ENCODE peak calls at places on chromosomes 5 and 9, in nine cellular contexts. L, R, E, A, B, Z, J, C and F are unnamed samples.

GRCh38 chr5:31719988-31720387 is 81.1 kb downstream of the PDZD2 start:
- DNase-seq in L (no peak), R (no peak), E (no peak), A (no peak), B (peak), Z (no peak), J (no peak), C (no peak), F (no peak)

GRCh38 chr5:159038907-159039306 is 60.8 kb downstream of the EBF1 start:
- DNase-seq in L (no peak), R (no peak), E (no peak), A (no peak), B (no peak), Z (no peak), J (no peak), C (peak), F (no peak)

GRCh38 chr9:92713528-92713927 is 43.6 kb upstream of the IPPK start:
- DNase-seq in L (no peak), R (no peak), E (no peak), A (no peak), B (no peak), Z (peak), J (no peak), C (no peak), F (no peak)

GRCh38 chr5:59923465-59923864 is 29.9 kb upstream of the PDE4D start:
- DNase-seq in L (no peak), R (no peak), E (no peak), A (no peak), B (no peak), Z (no peak), J (no peak), C (peak), F (no peak)

GRCh38 chr9:114046237-114046755 is 31.8 kb downstream of the AMBP start:
- DNase-seq in L (no peak), R (no peak), E (no peak), A (no peak), B (no peak), Z (no peak), J (no peak), C (no peak), F (no peak)

GRCh38 chr9:16303506-16303905 is 567.0 kb downstream of the BNC2 start:
- DNase-seq in L (no peak), R (no peak), E (no peak), A (no peak), B (peak), Z (no peak), J (no peak), C (no peak), F (no peak)

GRCh38 chr9:86854898-86855523 is 92.3 kb downstream of the GAS1 start:
- DNase-seq in L (no peak), R (no peak), E (no peak), A (peak), B (no peak), Z (peak), J (no peak), C (peak), F (no peak)

GRCh38 chr5:43171926-43172325 is 20.1 kb upstream of the NIM1K start:
- DNase-seq in L (no peak), R (no peak), E (no peak), A (no peak), B (no peak), Z (no peak), J (no peak), C (peak), F (no peak)

GRCh38 chr9:22040760-22041159 is 31.7 kb upstream of the CDKN2B start:
- DNase-seq in L (no peak), R (no peak), E (no peak), A (no peak), B (no peak), Z (no peak), J (no peak), C (peak), F (no peak)

GRCh38 chr5:159515197-159515596 is 184.9 kb upstream of the IL12B start:
- DNase-seq in L (no peak), R (no peak), E (no peak), A (no peak), B (no peak), Z (no peak), J (no peak), C (no peak), F (no peak)

GRCh38 chr9:104885818-104886709 is 41.9 kb downstream of the ABCA1 start:
- DNase-seq in L (no peak), R (no peak), E (no peak), A (no peak), B (peak), Z (no peak), J (no peak), C (no peak), F (no peak)

GRCh38 chr9:128340691-128341434 is 536 bp downstream of the SLC27A4 start:
- DNase-seq in L (peak), R (no peak), E (peak), A (no peak), B (no peak), Z (peak), J (peak), C (no peak), F (no peak)

GRCh38 chr9:128337972-128338371 is 2.4 kb upstream of the SLC27A4 start:
- DNase-seq in L (no peak), R (no peak), E (no peak), A (no peak), B (no peak), Z (no peak), J (no peak), C (no peak), F (no peak)

GRCh38 chr9:128341435-128341849 is 1.1 kb downstream of the SLC27A4 start:
- DNase-seq in L (peak), R (peak), E (peak), A (peak), B (peak), Z (no peak), J (peak), C (peak), F (peak)

GRCh38 chr9:128342971-128343680 is 2.8 kb downstream of the SLC27A4 start:
- DNase-seq in L (no peak), R (no peak), E (no peak), A (no peak), B (no peak), Z (no peak), J (no peak), C (no peak), F (no peak)

DNA sequence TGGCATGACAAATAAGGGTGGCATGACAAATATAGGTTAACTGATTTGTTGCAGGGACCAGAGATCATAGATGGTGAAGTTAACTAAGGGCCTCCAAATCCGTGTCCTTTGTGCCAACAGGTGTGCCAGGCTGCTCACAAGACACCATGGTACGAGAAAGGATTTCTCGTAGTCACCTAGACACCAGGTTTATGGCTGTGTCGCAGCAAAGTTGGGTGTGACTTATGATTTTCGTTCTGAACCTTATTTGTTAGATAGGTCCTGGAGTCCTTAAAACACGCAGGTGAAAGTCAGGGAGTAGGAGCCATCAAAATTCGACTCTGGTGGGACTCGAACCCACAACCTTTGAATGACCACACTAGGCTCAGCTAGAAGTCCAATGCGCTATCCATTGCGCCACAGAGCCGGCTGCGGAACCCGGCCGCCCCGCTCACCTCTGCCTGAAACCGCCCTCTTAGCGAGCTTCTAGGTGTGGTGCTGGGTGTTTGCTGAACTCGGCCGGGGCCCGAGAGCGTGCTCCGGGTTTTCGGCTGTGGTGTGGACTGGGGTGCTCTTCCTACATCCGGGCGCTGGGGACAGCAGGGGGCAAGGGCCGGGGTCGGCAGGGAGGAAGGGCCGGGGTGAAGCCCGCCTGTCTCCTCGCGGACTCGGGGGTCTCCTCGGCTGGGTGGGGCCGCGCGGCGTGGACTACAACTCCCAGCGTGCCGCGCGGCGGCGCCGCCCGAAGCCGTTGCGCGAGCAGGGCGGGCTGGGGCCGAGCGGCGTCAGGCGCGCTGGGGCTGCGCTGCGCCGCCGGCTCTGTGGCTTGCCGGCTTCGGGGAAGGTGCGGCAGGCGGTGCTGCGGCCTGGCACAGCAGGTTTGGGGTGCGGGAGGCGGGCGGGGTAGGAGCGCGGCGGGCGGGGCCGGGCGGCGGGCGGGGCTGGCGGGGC is at the start of gene SLC27A4:
- DNase-seq in L (peak), R (peak), E (peak), A (peak), B (peak), Z (peak), J (peak), C (peak), F (peak)
- TF ChIP-seq POLR2A in L (no peak), R (no peak), E (peak), A (peak), B (no peak), Z (no peak), J (peak), C (no peak), F (no peak)

DNA sequence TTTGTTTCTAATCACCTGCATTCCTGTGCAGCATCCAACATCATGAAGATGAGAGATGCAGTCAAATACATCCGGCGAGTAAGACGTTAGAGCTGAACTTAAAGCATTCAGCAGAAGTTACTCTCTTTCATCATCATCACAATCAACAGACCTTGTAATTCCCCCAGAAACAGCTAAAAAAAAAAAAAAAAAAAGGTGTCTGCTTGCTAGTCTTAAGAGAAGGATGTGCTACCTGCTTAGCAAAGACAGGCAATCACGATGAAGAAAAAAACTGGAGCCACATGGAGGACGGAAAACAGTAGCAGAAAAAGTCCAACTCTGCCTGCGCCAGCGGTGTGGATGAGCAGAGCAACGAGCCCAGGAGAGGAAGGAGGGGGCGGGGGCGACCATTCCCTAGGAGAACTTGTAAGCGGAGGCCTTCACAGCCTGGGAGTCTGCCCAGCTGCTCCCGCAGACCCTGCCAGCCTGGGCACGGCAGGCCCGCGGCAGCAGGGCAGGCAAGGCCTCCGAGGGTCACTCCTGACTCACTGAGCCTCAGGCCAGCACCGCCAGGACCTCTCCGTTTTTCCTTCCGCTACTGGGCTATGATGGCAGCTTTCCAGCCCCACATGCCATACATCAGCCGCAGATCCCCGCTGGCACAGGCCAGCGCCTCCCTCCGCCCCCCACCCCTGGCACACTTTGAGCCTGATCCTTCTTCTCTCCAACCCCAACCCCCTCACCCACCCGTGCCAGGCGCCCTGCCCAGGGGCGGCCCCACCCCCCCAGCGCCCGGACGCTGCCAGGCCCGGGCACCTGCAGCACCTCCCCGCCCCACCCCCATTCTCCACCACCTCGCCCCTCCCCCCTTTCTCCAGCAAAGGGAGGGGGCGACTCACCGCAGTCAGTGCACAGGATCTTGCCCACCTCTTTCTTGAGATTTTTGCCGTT is 1.3 kb downstream of the NRG2 start:
- DNase-seq in L (peak), R (peak), E (peak), A (peak), B (peak), Z (peak), J (peak), C (peak), F (no peak)
- TF ChIP-seq POLR2A in L (no peak), R (no peak), E (no peak), A (no peak), B (no peak), Z (no peak), J (no peak), C (no peak), F (no peak)

GRCh38 chr5:422323-423232 is 20.4 kb upstream of the EXOC3 start:
- DNase-seq in L (no peak), R (peak), E (no peak), A (no peak), B (peak), Z (no peak), J (no peak), C (no peak), F (no peak)
- TF ChIP-seq POLR2A in L (no peak), R (no peak), E (no peak), A (no peak), B (no peak), Z (no peak), J (no peak), C (no peak), F (no peak)

GRCh38 chr5:138504799-138505198 is 38.2 kb downstream of the ETF1 start:
- DNase-seq in L (peak), R (no peak), E (no peak), A (no peak), B (peak), Z (no peak), J (no peak), C (no peak), F (no peak)
- TF ChIP-seq POLR2A in L (no peak), R (no peak), E (no peak), A (no peak), B (no peak), Z (no peak), J (no peak), C (no peak), F (no peak)

GRCh38 chr5:119032653-119033052 is 38.2 kb upstream of the DMXL1 start:
- DNase-seq in L (no peak), R (no peak), E (no peak), A (no peak), B (no peak), Z (no peak), J (no peak), C (peak), F (no peak)

GRCh38 chr5:119028575-119028974 is 40.2 kb upstream of the DTWD2 start:
- DNase-seq in L (no peak), R (no peak), E (no peak), A (no peak), B (no peak), Z (no peak), J (no peak), C (no peak), F (no peak)

GRCh38 chr5:119031047-119031886 is 39.6 kb upstream of the DMXL1 start:
- DNase-seq in L (no peak), R (no peak), E (no peak), A (no peak), B (no peak), Z (no peak), J (no peak), C (no peak), F (no peak)

GRCh38 chr5:119033135-119033534 is 37.8 kb upstream of the DMXL1 start:
- DNase-seq in L (no peak), R (no peak), E (no peak), A (no peak), B (no peak), Z (no peak), J (no peak), C (no peak), F (no peak)

GRCh38 chr5:119031905-119032304 is 39.0 kb upstream of the DMXL1 start:
- DNase-seq in L (no peak), R (no peak), E (no peak), A (no peak), B (no peak), Z (no peak), J (no peak), C (no peak), F (no peak)
- TF ChIP-seq POLR2A in L (no peak), R (no peak), E (no peak), A (no peak), B (no peak), Z (no peak), J (no peak), C (no peak), F (no peak)

GRCh38 chr5:38556599-38557308 is at the start of gene LIFR:
- DNase-seq in L (peak), R (peak), E (peak), A (peak), B (peak), Z (peak), J (peak), C (peak), F (peak)
- TF ChIP-seq POLR2A in L (peak), R (no peak), E (peak), A (peak), B (no peak), Z (peak), J (peak), C (no peak), F (no peak)

GRCh38 chr9:135503371-135504261 is 3.1 kb downstream of the MRPS2 start:
- DNase-seq in L (no peak), R (peak), E (no peak), A (no peak), B (no peak), Z (no peak), J (no peak), C (no peak), F (no peak)

GRCh38 chr9:135507104-135508035 is 6.9 kb downstream of the MRPS2 start:
- DNase-seq in L (no peak), R (peak), E (no peak), A (no peak), B (peak), Z (peak), J (no peak), C (no peak), F (no peak)

GRCh38 chr9:135506327-135507103 is 6.0 kb downstream of the MRPS2 start:
- DNase-seq in L (no peak), R (peak), E (no peak), A (no peak), B (no peak), Z (no peak), J (no peak), C (no peak), F (no peak)

GRCh38 chr9:135504262-135505229 is 4.1 kb downstream of the MRPS2 start:
- DNase-seq in L (peak), R (peak), E (peak), A (peak), B (no peak), Z (peak), J (peak), C (peak), F (peak)

GRCh38 chr9:135505406-135506187 is 5.1 kb downstream of the MRPS2 start:
- DNase-seq in L (no peak), R (peak), E (no peak), A (no peak), B (no peak), Z (peak), J (no peak), C (no peak), F (no peak)
- TF ChIP-seq POLR2A in L (no peak), R (no peak), E (no peak), A (peak), B (no peak), Z (no peak), J (no peak), C (no peak), F (no peak)

DNA sequence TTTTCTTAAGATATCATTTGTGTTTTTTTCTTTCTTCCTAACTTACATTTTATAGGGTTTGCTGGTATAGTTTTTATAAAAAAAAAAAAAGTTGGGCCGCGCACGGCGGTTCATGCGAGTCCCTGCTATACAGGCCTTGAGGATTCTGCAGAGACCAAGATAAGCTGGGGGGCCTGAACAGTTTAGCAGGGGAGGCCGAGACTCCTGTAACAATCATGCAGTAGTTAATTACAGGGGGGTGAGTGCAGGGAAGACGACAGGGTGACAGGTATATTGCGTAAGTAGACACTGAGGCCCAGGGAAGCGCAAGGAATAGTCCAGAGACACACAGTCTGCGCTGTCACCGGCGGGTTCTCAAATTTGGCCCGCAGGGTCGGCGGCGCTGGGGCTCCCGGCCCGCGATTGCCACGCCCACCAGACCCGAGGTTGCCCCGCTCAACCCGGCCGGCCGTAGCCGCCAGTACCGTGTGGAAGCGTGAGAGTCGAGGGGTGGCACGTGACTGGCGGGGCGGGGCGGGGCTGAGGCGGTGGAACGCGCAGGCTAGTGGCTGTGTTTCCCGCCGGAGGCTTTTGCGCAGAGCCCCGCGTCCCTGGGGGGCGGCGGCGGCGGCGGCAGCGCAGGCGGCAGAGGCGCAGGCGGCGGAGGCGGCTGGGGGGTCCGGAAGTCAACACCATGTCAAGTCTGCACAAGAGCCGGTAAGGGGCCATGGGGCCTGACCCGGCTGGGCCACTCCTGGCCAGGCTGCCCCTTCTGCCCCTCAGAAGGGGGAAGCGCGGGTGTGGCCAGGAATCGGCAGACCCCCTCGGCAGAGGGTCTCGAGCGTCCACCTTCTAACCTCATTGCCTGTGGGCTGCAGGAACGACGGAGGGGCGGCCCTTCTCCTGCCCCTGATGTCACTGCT is at the start of gene TBC1D13:
- DNase-seq in L (peak), R (peak), E (peak), A (peak), B (peak), Z (peak), J (peak), C (peak), F (peak)
- TF ChIP-seq POLR2A in L (no peak), R (peak), E (peak), A (peak), B (no peak), Z (peak), J (peak), C (no peak), F (peak)

GRCh38 chr9:130847306-130848217 is 12.5 kb downstream of the ABL1 start:
- DNase-seq in L (peak), R (no peak), E (peak), A (peak), B (peak), Z (peak), J (peak), C (peak), F (peak)

GRCh38 chr9:130845901-130846381 is 10.9 kb downstream of the ABL1 start:
- DNase-seq in L (no peak), R (no peak), E (no peak), A (peak), B (no peak), Z (no peak), J (peak), C (peak), F (peak)

GRCh38 chr9:130845254-130845653 is 10.2 kb downstream of the ABL1 start:
- DNase-seq in L (no peak), R (no peak), E (no peak), A (no peak), B (no peak), Z (no peak), J (no peak), C (no peak), F (peak)

GRCh38 chr9:130849356-130849755 is 14.3 kb downstream of the ABL1 start:
- DNase-seq in L (no peak), R (no peak), E (no peak), A (no peak), B (no peak), Z (no peak), J (no peak), C (no peak), F (no peak)

GRCh38 chr9:130846487-130847305 is 11.6 kb downstream of the ABL1 start:
- DNase-seq in L (peak), R (no peak), E (no peak), A (peak), B (no peak), Z (peak), J (peak), C (peak), F (no peak)
- TF ChIP-seq POLR2A in L (no peak), R (no peak), E (no peak), A (no peak), B (no peak), Z (no peak), J (no peak), C (no peak), F (no peak)